ENCODE peak calls at places on chromosomes 16 and 17, in ten cellular contexts. One of them, this sample, is unnamed.

GRCh38 chr16:85025781-85026653 is 1.6 kb upstream of the KIAA0513 start:
- DNase-seq in fibroblast of lung: no peak
- DNase-seq in psoas muscle: no peak
- DNase-seq in cardiac fibroblast: no peak
- DNase-seq in Calu3: no peak
- DNase-seq in GM18507: no peak
- DNase-seq in GM04504: no peak
- DNase-seq in activated T-helper 2 cell treated with anti-CD3 and anti-CD28 coated beads, Interferon-gamma antibody, Interleukin-2, Interleukin-4, amounts not matched to agents 10 μg/mL and 5 μg/mL and 100 μg/mL, durations not matched to agents 14 hours and 24 hours and 36 hours: no peak
- DNase-seq in stimulated activated CD4-positive, alpha-beta T cell treated with anti-CD3 and anti-CD28 coated beads, Interleukin-15, amount 100 ng/mL, for 1 hour: no peak
- DNase-seq in HEK293T: no peak
- DNase-seq in this sample: peak; percentile 77

GRCh38 chr17:44757045-44757917 is 1.5 kb upstream of the ADAM11 start:
- DNase-seq in stimulated activated CD4-positive, alpha-beta T cell treated with anti-CD3 and anti-CD28 coated beads, Interleukin-15, amount 100 ng/mL, for 1 hour: no peak
- DNase-seq in cardiac fibroblast: no peak
- DNase-seq in GM04504: no peak
- DNase-seq in GM18507: no peak
- DNase-seq in fibroblast of lung: no peak
- DNase-seq in HEK293T: no peak
- DNase-seq in psoas muscle: no peak
- DNase-seq in activated T-helper 2 cell treated with anti-CD3 and anti-CD28 coated beads, Interferon-gamma antibody, Interleukin-2, Interleukin-4, amounts not matched to agents 10 μg/mL and 5 μg/mL and 100 μg/mL, durations not matched to agents 14 hours and 24 hours and 36 hours: no peak
- DNase-seq in Calu3: no peak
- DNase-seq in this sample: no peak

GRCh38 chr16:23296994-23297393 is 5.1 kb upstream of the SCNN1B start:
- DNase-seq in stimulated activated CD4-positive, alpha-beta T cell treated with anti-CD3 and anti-CD28 coated beads, Interleukin-15, amount 100 ng/mL, for 1 hour: no peak
- DNase-seq in cardiac fibroblast: no peak
- DNase-seq in HEK293T: peak; percentile 55
- DNase-seq in psoas muscle: no peak
- DNase-seq in Calu3: peak; percentile 48
- DNase-seq in GM04504: no peak
- DNase-seq in activated T-helper 2 cell treated with anti-CD3 and anti-CD28 coated beads, Interferon-gamma antibody, Interleukin-2, Interleukin-4, amounts not matched to agents 10 μg/mL and 5 μg/mL and 100 μg/mL, durations not matched to agents 14 hours and 24 hours and 36 hours: no peak
- DNase-seq in fibroblast of lung: no peak
- DNase-seq in GM18507: peak; percentile 17
- DNase-seq in this sample: peak; percentile 48

GRCh38 chr17:61659437-61659836 is 68.4 kb upstream of the NACA2 start:
- DNase-seq in Calu3: no peak
- DNase-seq in psoas muscle: no peak
- DNase-seq in HEK293T: no peak
- DNase-seq in stimulated activated CD4-positive, alpha-beta T cell treated with anti-CD3 and anti-CD28 coated beads, Interleukin-15, amount 100 ng/mL, for 1 hour: no peak
- DNase-seq in fibroblast of lung: no peak
- DNase-seq in GM04504: no peak
- DNase-seq in cardiac fibroblast: no peak
- DNase-seq in activated T-helper 2 cell treated with anti-CD3 and anti-CD28 coated beads, Interferon-gamma antibody, Interleukin-2, Interleukin-4, amounts not matched to agents 10 μg/mL and 5 μg/mL and 100 μg/mL, durations not matched to agents 14 hours and 24 hours and 36 hours: no peak
- DNase-seq in GM18507: no peak
- DNase-seq in this sample: no peak

GRCh38 chr17:82696916-82697807 is 1.3 kb downstream of the RAB40B start:
- DNase-seq in stimulated activated CD4-positive, alpha-beta T cell treated with anti-CD3 and anti-CD28 coated beads, Interleukin-15, amount 100 ng/mL, for 1 hour: no peak
- DNase-seq in psoas muscle: no peak
- DNase-seq in fibroblast of lung: no peak
- DNase-seq in GM18507: no peak
- DNase-seq in HEK293T: no peak
- DNase-seq in Calu3: peak; percentile 34
- DNase-seq in GM04504: no peak
- DNase-seq in activated T-helper 2 cell treated with anti-CD3 and anti-CD28 coated beads, Interferon-gamma antibody, Interleukin-2, Interleukin-4, amounts not matched to agents 10 μg/mL and 5 μg/mL and 100 μg/mL, durations not matched to agents 14 hours and 24 hours and 36 hours: no peak
- DNase-seq in cardiac fibroblast: peak; percentile 4
- DNase-seq in this sample: no peak

GRCh38 chr16:65336169-65336568 is 214.3 kb upstream of the CDH11 start:
- DNase-seq in HEK293T: no peak
- DNase-seq in cardiac fibroblast: peak; percentile 34
- DNase-seq in GM18507: no peak
- DNase-seq in psoas muscle: no peak
- DNase-seq in fibroblast of lung: peak; percentile 93
- DNase-seq in GM04504: no peak
- DNase-seq in stimulated activated CD4-positive, alpha-beta T cell treated with anti-CD3 and anti-CD28 coated beads, Interleukin-15, amount 100 ng/mL, for 1 hour: no peak
- DNase-seq in Calu3: no peak
- DNase-seq in activated T-helper 2 cell treated with anti-CD3 and anti-CD28 coated beads, Interferon-gamma antibody, Interleukin-2, Interleukin-4, amounts not matched to agents 10 μg/mL and 5 μg/mL and 100 μg/mL, durations not matched to agents 14 hours and 24 hours and 36 hours: no peak
- DNase-seq in this sample: no peak

GRCh38 chr17:29931253-29931932 is 1.4 kb upstream of the SSH2 start:
- DNase-seq in stimulated activated CD4-positive, alpha-beta T cell treated with anti-CD3 and anti-CD28 coated beads, Interleukin-15, amount 100 ng/mL, for 1 hour: peak; percentile 24
- DNase-seq in GM04504: peak; percentile 44
- DNase-seq in fibroblast of lung: peak; percentile 71
- DNase-seq in GM18507: peak; percentile 15
- DNase-seq in psoas muscle: peak; percentile 64
- DNase-seq in Calu3: peak; percentile 68
- DNase-seq in activated T-helper 2 cell treated with anti-CD3 and anti-CD28 coated beads, Interferon-gamma antibody, Interleukin-2, Interleukin-4, amounts not matched to agents 10 μg/mL and 5 μg/mL and 100 μg/mL, durations not matched to agents 14 hours and 24 hours and 36 hours: peak; percentile 61
- DNase-seq in HEK293T: peak; percentile 52
- DNase-seq in cardiac fibroblast: peak; percentile 86
- DNase-seq in this sample: peak; percentile 75

GRCh38 chr16:78220571-78220970 is 121.1 kb downstream of the WWOX start:
- DNase-seq in fibroblast of lung: no peak
- DNase-seq in stimulated activated CD4-positive, alpha-beta T cell treated with anti-CD3 and anti-CD28 coated beads, Interleukin-15, amount 100 ng/mL, for 1 hour: no peak
- DNase-seq in HEK293T: no peak
- DNase-seq in psoas muscle: no peak
- DNase-seq in Calu3: no peak
- DNase-seq in activated T-helper 2 cell treated with anti-CD3 and anti-CD28 coated beads, Interferon-gamma antibody, Interleukin-2, Interleukin-4, amounts not matched to agents 10 μg/mL and 5 μg/mL and 100 μg/mL, durations not matched to agents 14 hours and 24 hours and 36 hours: no peak
- DNase-seq in cardiac fibroblast: no peak
- DNase-seq in GM04504: no peak
- DNase-seq in GM18507: no peak
- DNase-seq in this sample: no peak

GRCh38 chr17:45761957-45762565 is 22.1 kb upstream of the CRHR1 start:
- DNase-seq in HEK293T: no peak
- DNase-seq in Calu3: no peak
- DNase-seq in activated T-helper 2 cell treated with anti-CD3 and anti-CD28 coated beads, Interferon-gamma antibody, Interleukin-2, Interleukin-4, amounts not matched to agents 10 μg/mL and 5 μg/mL and 100 μg/mL, durations not matched to agents 14 hours and 24 hours and 36 hours: no peak
- DNase-seq in GM04504: no peak
- DNase-seq in fibroblast of lung: no peak
- DNase-seq in GM18507: no peak
- DNase-seq in stimulated activated CD4-positive, alpha-beta T cell treated with anti-CD3 and anti-CD28 coated beads, Interleukin-15, amount 100 ng/mL, for 1 hour: no peak
- DNase-seq in psoas muscle: no peak
- DNase-seq in cardiac fibroblast: no peak
- DNase-seq in this sample: no peak

GRCh38 chr17:57940653-57941329 is 14.4 kb downstream of the CUEDC1 start:
- DNase-seq in psoas muscle: peak; percentile 73
- DNase-seq in GM04504: no peak
- DNase-seq in activated T-helper 2 cell treated with anti-CD3 and anti-CD28 coated beads, Interferon-gamma antibody, Interleukin-2, Interleukin-4, amounts not matched to agents 10 μg/mL and 5 μg/mL and 100 μg/mL, durations not matched to agents 14 hours and 24 hours and 36 hours: no peak
- DNase-seq in Calu3: no peak
- DNase-seq in HEK293T: no peak
- DNase-seq in cardiac fibroblast: no peak
- DNase-seq in stimulated activated CD4-positive, alpha-beta T cell treated with anti-CD3 and anti-CD28 coated beads, Interleukin-15, amount 100 ng/mL, for 1 hour: no peak
- DNase-seq in fibroblast of lung: no peak
- DNase-seq in GM18507: no peak
- DNase-seq in this sample: no peak

GRCh38 chr16:30561212-30561816 is 3.1 kb upstream of the ZNF764 start:
- DNase-seq in HEK293T: no peak
- DNase-seq in GM18507: no peak
- DNase-seq in activated T-helper 2 cell treated with anti-CD3 and anti-CD28 coated beads, Interferon-gamma antibody, Interleukin-2, Interleukin-4, amounts not matched to agents 10 μg/mL and 5 μg/mL and 100 μg/mL, durations not matched to agents 14 hours and 24 hours and 36 hours: no peak
- DNase-seq in GM04504: no peak
- DNase-seq in fibroblast of lung: no peak
- DNase-seq in psoas muscle: peak; percentile 68
- DNase-seq in stimulated activated CD4-positive, alpha-beta T cell treated with anti-CD3 and anti-CD28 coated beads, Interleukin-15, amount 100 ng/mL, for 1 hour: no peak
- DNase-seq in Calu3: peak; percentile 59
- DNase-seq in cardiac fibroblast: no peak
- DNase-seq in this sample: peak; percentile 53

GRCh38 chr16:47750371-47750770 is 289.2 kb downstream of the PHKB start:
- DNase-seq in HEK293T: no peak
- DNase-seq in psoas muscle: no peak
- DNase-seq in activated T-helper 2 cell treated with anti-CD3 and anti-CD28 coated beads, Interferon-gamma antibody, Interleukin-2, Interleukin-4, amounts not matched to agents 10 μg/mL and 5 μg/mL and 100 μg/mL, durations not matched to agents 14 hours and 24 hours and 36 hours: no peak
- DNase-seq in Calu3: no peak
- DNase-seq in GM18507: no peak
- DNase-seq in cardiac fibroblast: no peak
- DNase-seq in stimulated activated CD4-positive, alpha-beta T cell treated with anti-CD3 and anti-CD28 coated beads, Interleukin-15, amount 100 ng/mL, for 1 hour: no peak
- DNase-seq in fibroblast of lung: no peak
- DNase-seq in GM04504: no peak
- DNase-seq in this sample: no peak

GRCh38 chr16:66469932-66470546 is 42.9 kb downstream of the BEAN1 start:
- DNase-seq in stimulated activated CD4-positive, alpha-beta T cell treated with anti-CD3 and anti-CD28 coated beads, Interleukin-15, amount 100 ng/mL, for 1 hour: no peak
- DNase-seq in psoas muscle: no peak
- DNase-seq in cardiac fibroblast: no peak
- DNase-seq in GM04504: no peak
- DNase-seq in GM18507: no peak
- DNase-seq in activated T-helper 2 cell treated with anti-CD3 and anti-CD28 coated beads, Interferon-gamma antibody, Interleukin-2, Interleukin-4, amounts not matched to agents 10 μg/mL and 5 μg/mL and 100 μg/mL, durations not matched to agents 14 hours and 24 hours and 36 hours: no peak
- DNase-seq in HEK293T: no peak
- DNase-seq in fibroblast of lung: no peak
- DNase-seq in Calu3: no peak
- DNase-seq in this sample: no peak

This sample was measured in colonic mucosa.